ENCODE peak calls at places on chromosomes 5 and 9, in nine cellular contexts. M, Z, Q, O, F, U, P, S and T are unnamed samples.

GRCh38 chr5:102922111-102922510 is 167.0 kb downstream of the PAM start:
- DNase-seq in M (no peak), Z (no peak), Q (no peak), O (no peak), F (no peak), U (no peak), P (no peak), S (no peak), T (no peak)

GRCh38 chr9:85248514-85249312 is 493.0 kb downstream of the AGTPBP1 start:
- DNase-seq in M (no peak), Z (no peak), Q (no peak), O (no peak), F (no peak), U (no peak), P (no peak), S (no peak), T (no peak)

GRCh38 chr5:161660806-161661205 is 24.7 kb upstream of the GABRA6 start:
- DNase-seq in M (no peak), Z (peak; percentile 3), Q (no peak), O (no peak), F (no peak), U (no peak), P (no peak), S (no peak), T (peak; percentile 37)

GRCh38 chr9:97900738-97901565 is 21.3 kb downstream of the TRMO start:
- DNase-seq in M (no peak), Z (peak; percentile 57), Q (no peak), O (no peak), F (no peak), U (no peak), P (no peak), S (no peak), T (no peak)

GRCh38 chr5:16005210-16005609 is 174.4 kb downstream of the MARCHF11 start:
- DNase-seq in M (no peak), Z (no peak), Q (no peak), O (no peak), F (no peak), U (no peak), P (no peak), S (no peak), T (no peak)

GRCh38 chr9:8179381-8180053 is 379.9 kb upstream of the DMAC1 start:
- DNase-seq in M (no peak), Z (no peak), Q (no peak), O (no peak), F (no peak), U (no peak), P (no peak), S (no peak), T (no peak)

GRCh38 chr9:93268551-93269314 is 84.8 kb downstream of the WNK2 start:
- DNase-seq in M (no peak), Z (peak; percentile 96), Q (no peak), O (peak; percentile 37), F (no peak), U (no peak), P (peak; percentile 11), S (no peak), T (peak; percentile 43)

GRCh38 chr5:176578391-176578808 is 29.3 kb downstream of the CDHR2 start:
- DNase-seq in M (no peak), Z (peak; percentile 85), Q (no peak), O (no peak), F (no peak), U (no peak), P (no peak), S (no peak), T (peak; percentile 73)

GRCh38 chr9:69585571-69585970 is 86.6 kb downstream of the APBA1 start:
- DNase-seq in M (no peak), Z (no peak), Q (no peak), O (no peak), F (no peak), U (no peak), P (no peak), S (no peak), T (no peak)

GRCh38 chr9:126558051-126558665 is 55.6 kb upstream of the LMX1B start:
- DNase-seq in M (peak; percentile 30), Z (peak; percentile 79), Q (peak; percentile 51), O (peak; percentile 73), F (no peak), U (peak; percentile 35), P (peak; percentile 73), S (no peak), T (peak; percentile 70)

GRCh38 chr5:77156379-77156778 is 54.1 kb upstream of the PDE8B start:
- DNase-seq in M (no peak), Z (no peak), Q (no peak), O (no peak), F (no peak), U (no peak), P (no peak), S (no peak), T (no peak)

GRCh38 chr9:36450110-36450732 is 50.2 kb upstream of the RNF38 start:
- DNase-seq in M (no peak), Z (peak; percentile 33), Q (no peak), O (no peak), F (no peak), U (no peak), P (peak; percentile 38), S (no peak), T (no peak)

GRCh38 chr9:125699870-125700269 is 7.1 kb downstream of the MAPKAP1 start:
- DNase-seq in M (no peak), Z (no peak), Q (no peak), O (no peak), F (no peak), U (no peak), P (no peak), S (no peak), T (no peak)

GRCh38 chr9:109143881-109144562 is 23.0 kb downstream of the FRRS1L start:
- DNase-seq in M (no peak), Z (no peak), Q (no peak), O (no peak), F (no peak), U (no peak), P (no peak), S (no peak), T (no peak)

GRCh38 chr9:91160181-91160580 is 201.5 kb downstream of the AUH start:
- DNase-seq in M (no peak), Z (no peak), Q (no peak), O (no peak), F (no peak), U (no peak), P (no peak), S (no peak), T (no peak)

GRCh38 chr5:88660326-88660946 is 222.5 kb downstream of the MEF2C start:
- DNase-seq in M (no peak), Z (no peak), Q (peak; percentile 88), O (no peak), F (no peak), U (no peak), P (no peak), S (no peak), T (no peak)

GRCh38 chr5:43044181-43044914 is 4.2 kb upstream of the ANXA2R start:
- DNase-seq in M (no peak), Z (no peak), Q (no peak), O (peak; percentile 75), F (no peak), U (no peak), P (no peak), S (no peak), T (no peak)

GRCh38 chr5:165805756-165806155 is 2300.3 kb downstream of the MAT2B start:
- DNase-seq in M (no peak), Z (peak; percentile 11), Q (no peak), O (no peak), F (no peak), U (no peak), P (no peak), S (no peak), T (no peak)

GRCh38 chr5:150400020-150400326 is 12.7 kb downstream of the CD74 start:
- DNase-seq in M (no peak), Z (no peak), Q (no peak), O (no peak), F (no peak), U (no peak), P (no peak), S (no peak), T (peak; percentile 32)

GRCh38 chr9:114894801-114895433 is 35.5 kb downstream of the TNFSF8 start:
- DNase-seq in M (no peak), Z (no peak), Q (no peak), O (no peak), F (no peak), U (no peak), P (no peak), S (peak; percentile 53), T (no peak)

GRCh38 chr5:1011226-1011631 is 2.6 kb downstream of the NKD2 start:
- DNase-seq in M (no peak), Z (peak; percentile 83), Q (no peak), O (peak; percentile 37), F (no peak), U (no peak), P (peak; percentile 25), S (no peak), T (peak; percentile 56)

GRCh38 chr9:130675396-130675795 is 11.0 kb downstream of the PRDM12 start:
- DNase-seq in M (no peak), Z (no peak), Q (no peak), O (no peak), F (no peak), U (no peak), P (no peak), S (no peak), T (no peak)

GRCh38 chr5:156120777-156121176 is 206.2 kb upstream of the SGCD start:
- DNase-seq in M (no peak), Z (no peak), Q (no peak), O (no peak), F (no peak), U (no peak), P (no peak), S (no peak), T (no peak)